ENCODE peak calls at places on chromosomes 12 and 14, in eight cellular contexts. Q is HepG2, G is GM23338, A is SK-N-SH, T is K562, W is GM12878, Z is HCT116, X is HL-60. F is an unnamed sample.

GRCh38 chr12:15544589-15544988 is 222.3 kb downstream of the PTPRO start:
- DNase-seq in Q (no peak), G (no peak), A (no peak), T (no peak), W (no peak), Z (no peak), X (no peak), F (no peak)

GRCh38 chr12:32437095-32437515 is 37.7 kb downstream of the FGD4 start:
- DNase-seq in Q (peak), G (no peak), A (no peak), T (no peak), W (no peak), Z (peak), X (no peak), F (peak)

GRCh38 chr12:123149828-123150272 is 1.0 kb downstream of the PITPNM2 start:
- DNase-seq in Q (no peak), G (peak), A (peak), T (no peak), W (no peak), Z (no peak), X (no peak), F (no peak)

GRCh38 chr12:121223283-121223946 is 13.5 kb downstream of the P2RX4 start:
- DNase-seq in Q (no peak), G (no peak), A (peak), T (no peak), W (no peak), Z (no peak), X (no peak), F (no peak)

GRCh38 chr12:128918481-128918880 is 65.2 kb downstream of the GLT1D1 start:
- DNase-seq in Q (no peak), G (no peak), A (no peak), T (no peak), W (no peak), Z (no peak), X (no peak), F (no peak)

GRCh38 chr12:108477055-108477880 is 37.8 kb upstream of the FICD start:
- DNase-seq in Q (no peak), G (no peak), A (no peak), T (peak), W (no peak), Z (no peak), X (no peak), F (no peak)

GRCh38 chr14:65222434-65222833 is 120.1 kb upstream of the MAX start:
- DNase-seq in Q (no peak), G (peak), A (peak), T (peak), W (no peak), Z (peak), X (no peak), F (no peak)

GRCh38 chr14:31510222-31510621 is 22.4 kb upstream of the GPR33 start:
- DNase-seq in Q (peak), G (peak), A (peak), T (peak), W (no peak), Z (peak), X (no peak), F (peak)

GRCh38 chr14:68608235-68608962 is 184.5 kb downstream of the ZFP36L1 start:
- DNase-seq in Q (no peak), G (no peak), A (no peak), T (no peak), W (no peak), Z (no peak), X (no peak), F (no peak)

GRCh38 chr14:54252072-54252730 is 144.6 kb upstream of the CDKN3 start:
- DNase-seq in Q (peak), G (no peak), A (no peak), T (no peak), W (no peak), Z (peak), X (no peak), F (no peak)

GRCh38 chr12:48157889-48158370 is 615 bp upstream of the ASB8 start:
- DNase-seq in Q (no peak), G (no peak), A (no peak), T (no peak), W (no peak), Z (no peak), X (no peak), F (no peak)

GRCh38 chr12:48156648-48157015 is 683 bp downstream of the ASB8 start:
- DNase-seq in Q (no peak), G (no peak), A (no peak), T (no peak), W (no peak), Z (no peak), X (no peak), F (no peak)

GRCh38 chr12:48159976-48160525 is 2.7 kb upstream of the ASB8 start:
- DNase-seq in Q (no peak), G (no peak), A (no peak), T (no peak), W (no peak), Z (no peak), X (no peak), F (no peak)

GRCh38 chr12:48160807-48161206 is 3.5 kb upstream of the ASB8 start:
- DNase-seq in Q (no peak), G (no peak), A (no peak), T (no peak), W (no peak), Z (no peak), X (no peak), F (no peak)

DNA sequence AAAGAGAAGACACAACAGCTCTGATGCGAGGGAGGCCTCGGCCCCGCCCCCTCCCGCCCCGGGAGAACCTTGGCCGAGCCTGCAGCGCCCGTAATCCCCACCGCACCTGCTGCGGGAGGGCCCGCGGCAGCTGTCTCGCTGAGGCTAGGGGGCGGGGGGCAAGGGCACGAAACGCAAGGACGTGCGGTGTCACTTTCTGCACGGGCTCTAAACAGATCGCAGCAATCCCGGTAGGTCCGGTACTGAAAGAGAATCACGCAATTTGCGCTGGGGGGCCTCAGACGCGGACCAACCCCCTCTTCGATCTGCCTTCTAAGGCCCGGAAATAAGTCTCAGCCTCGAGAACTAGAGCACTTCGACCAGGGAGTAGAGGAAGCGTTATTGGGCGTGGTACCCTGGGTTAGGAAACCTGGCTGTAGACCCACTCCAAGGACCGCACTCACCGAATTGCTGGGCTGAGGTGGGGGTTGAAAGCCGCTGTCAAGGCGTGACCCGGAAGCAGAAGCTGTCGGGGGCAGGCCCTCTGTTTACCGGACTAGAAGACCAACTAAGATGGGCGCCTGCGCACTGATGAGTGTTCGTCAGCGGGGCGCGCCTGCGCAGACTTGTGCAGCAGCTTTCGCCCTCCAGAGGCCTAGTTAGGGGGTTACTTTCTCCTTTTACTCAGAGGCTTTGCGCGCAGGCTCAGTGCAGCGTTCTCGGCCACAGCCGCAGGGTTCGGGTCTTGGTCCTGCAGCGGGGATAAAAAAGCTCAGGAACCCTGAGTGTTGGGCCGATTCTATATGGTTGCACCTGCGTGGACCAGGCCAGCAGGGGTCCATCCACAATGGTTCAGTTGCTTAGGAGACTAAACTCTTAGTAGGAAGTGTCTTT is at the start of gene ASB8:
- DNase-seq in Q (peak), G (peak), A (peak), T (peak), W (peak), Z (peak), X (peak), F (peak)
- TF ChIP-seq POLR2AphosphoS5 in Q (peak), G (peak), A (peak), T (peak), W (peak), Z (peak), X (peak), F (peak)

DNA sequence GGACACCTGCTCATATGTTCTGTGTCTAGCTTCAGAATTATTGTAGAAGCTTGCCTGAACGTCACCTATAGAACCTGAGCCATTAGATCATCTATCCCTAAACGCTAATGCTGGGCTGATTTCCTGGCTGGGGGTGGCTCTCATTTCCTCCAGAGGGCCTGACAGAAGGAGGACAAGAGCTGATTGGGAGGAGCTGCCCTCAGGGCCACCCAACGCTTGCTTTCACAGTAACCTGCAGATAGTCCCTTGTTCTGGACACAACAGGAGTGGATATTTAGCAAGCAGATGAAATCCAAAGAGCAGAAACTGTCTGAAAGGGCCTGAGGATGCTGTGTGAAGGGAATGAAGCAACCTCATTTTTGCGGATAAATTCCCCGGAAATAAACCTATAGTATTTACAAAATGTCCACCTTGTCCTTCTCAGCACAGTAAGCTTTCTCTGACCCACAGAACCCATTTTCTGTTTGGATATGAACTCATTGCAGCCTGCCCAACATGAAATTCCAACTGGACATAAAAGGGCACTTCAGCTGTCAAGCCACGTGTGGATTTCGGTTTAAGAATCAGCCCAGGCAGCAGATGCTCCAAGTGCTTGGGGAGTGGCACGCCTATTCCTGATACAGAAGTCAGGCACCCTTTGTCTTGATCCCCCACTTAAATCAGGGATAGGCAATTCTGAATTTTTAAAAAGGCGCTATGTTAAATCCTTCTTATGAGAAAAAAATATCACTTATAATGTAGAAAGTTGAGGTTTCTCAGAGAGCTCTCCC is 32.8 kb upstream of the TUBA1C start:
- DNase-seq in Q (no peak), G (no peak), A (no peak), T (no peak), W (no peak), Z (no peak), X (no peak), F (no peak)
- TF ChIP-seq REST in Q (no peak), G (no peak), A (no peak), T (no peak), W (no peak), Z (no peak), X (no peak), F (no peak)

GRCh38 chr12:93381183-93381975 is 3.7 kb downstream of the NUDT4 start:
- DNase-seq in Q (no peak), G (peak), A (no peak), T (no peak), W (no peak), Z (no peak), X (no peak), F (no peak)

GRCh38 chr12:93379432-93380308 is 1.9 kb downstream of the NUDT4 start:
- DNase-seq in Q (no peak), G (no peak), A (no peak), T (no peak), W (no peak), Z (no peak), X (no peak), F (no peak)

GRCh38 chr12:93377252-93377542 is 528 bp upstream of the NUDT4 start:
- DNase-seq in Q (no peak), G (no peak), A (no peak), T (no peak), W (no peak), Z (no peak), X (no peak), F (no peak)

GRCh38 chr12:93378373-93379310 is 917 bp downstream of the NUDT4 start:
- DNase-seq in Q (no peak), G (peak), A (peak), T (peak), W (no peak), Z (no peak), X (no peak), F (no peak)

DNA sequence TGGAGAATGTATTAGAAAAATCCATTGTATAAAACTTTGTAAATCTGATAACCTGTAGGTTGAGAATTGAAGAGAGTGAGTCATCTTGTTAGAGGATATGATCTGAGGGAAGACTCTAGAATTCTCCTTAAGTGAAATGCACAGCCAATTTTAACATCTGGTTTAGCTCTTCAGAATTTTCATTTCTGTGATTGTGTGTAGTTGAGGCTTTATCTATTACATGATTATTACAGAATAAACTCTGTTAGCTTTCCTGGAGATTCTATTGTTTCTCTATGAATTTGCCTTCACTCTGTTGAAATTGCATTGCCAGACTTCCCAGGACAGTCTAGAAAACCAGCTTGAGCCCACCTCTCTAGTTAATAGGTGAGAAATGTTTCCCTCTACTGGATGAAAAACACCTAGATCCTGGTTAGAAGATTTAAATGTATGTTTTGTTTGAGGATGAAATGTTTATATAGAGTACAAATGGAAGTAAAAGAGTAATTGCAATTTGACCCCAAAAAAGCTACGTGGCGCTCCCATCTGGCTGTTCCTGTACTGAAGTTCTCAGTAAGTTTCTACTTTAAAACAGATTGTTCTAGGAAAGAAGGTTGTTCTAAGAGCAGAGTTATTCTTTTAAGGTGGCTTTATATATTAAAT is 2.9 kb downstream of the NUDT4 start:
- DNase-seq in Q (peak), G (peak), A (peak), T (no peak), W (no peak), Z (no peak), X (no peak), F (no peak)
- TF ChIP-seq POLR2AphosphoS5 in Q (no peak), G (no peak), A (peak), T (no peak), W (no peak), Z (no peak), X (no peak), F (no peak)

DNA sequence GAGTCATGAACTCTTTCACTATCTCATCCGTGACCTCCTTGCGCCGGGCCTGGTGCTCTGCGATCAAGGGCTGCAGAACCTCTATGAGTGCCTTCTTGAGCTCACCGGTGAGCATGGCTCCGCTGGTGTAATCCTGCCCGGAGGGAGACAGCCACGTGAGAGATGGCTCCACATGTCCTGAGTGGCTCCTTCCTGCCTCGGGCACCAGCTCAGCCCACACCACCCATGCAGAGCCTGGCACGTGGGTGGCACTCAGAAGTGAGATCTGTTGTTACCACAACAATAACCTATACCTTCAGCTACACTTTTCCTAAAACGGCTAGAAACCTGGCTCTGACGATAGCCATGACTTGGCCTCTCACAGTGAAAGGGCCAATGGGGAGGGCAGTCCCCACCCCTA is 11.8 kb downstream of the SLC25A47 start:
- DNase-seq in Q (no peak), G (no peak), A (no peak), T (no peak), W (no peak), Z (no peak), X (no peak), F (no peak)
- TF ChIP-seq REST in Q (no peak), G (no peak), A (no peak), T (no peak), W (no peak), Z (no peak), X (no peak), F (no peak)

F was measured in Panc1.